ENCODE peak calls at places on chromosome 9, in nine cellular contexts. One of them, this sample, is unnamed. For H3K36me3, the result is how much of the 10 kb centered on the place peaks cover.

GRCh38 chr9:2271426-2271825 is 256.3 kb downstream of the SMARCA2 start:
- DNase-seq in pancreas: no peak
- DNase-seq in hepatocyte: no peak
- DNase-seq in fibroblast of lung: peak
- DNase-seq in mesenchymal stem cell: no peak
- DNase-seq in CD8-positive, alpha-beta memory T cell: no peak
- DNase-seq in mesendoderm: peak
- DNase-seq in right atrium auricular region: no peak
- DNase-seq in bronchial epithelial cell: peak
- DNase-seq in this sample: no peak

GRCh38 chr9:23926378-23926777 is 100.3 kb upstream of the ELAVL2 start:
- DNase-seq in fibroblast of lung: no peak
- DNase-seq in CD8-positive, alpha-beta memory T cell: no peak
- DNase-seq in mesenchymal stem cell: no peak
- DNase-seq in right atrium auricular region: no peak
- DNase-seq in pancreas: no peak
- DNase-seq in mesendoderm: no peak
- DNase-seq in hepatocyte: no peak
- DNase-seq in bronchial epithelial cell: no peak
- DNase-seq in this sample: no peak

GRCh38 chr9:36396985-36397384 is 3.1 kb downstream of the RNF38 start:
- DNase-seq in CD8-positive, alpha-beta memory T cell: no peak
- DNase-seq in fibroblast of lung: peak
- DNase-seq in mesenchymal stem cell: peak
- DNase-seq in pancreas: no peak
- DNase-seq in hepatocyte: no peak
- DNase-seq in mesendoderm: no peak
- DNase-seq in right atrium auricular region: no peak
- DNase-seq in bronchial epithelial cell: peak
- DNase-seq in this sample: no peak

GRCh38 chr9:133489253-133490190 is 10.6 kb upstream of the SLC2A6 start:
- DNase-seq in mesenchymal stem cell: peak
- DNase-seq in hepatocyte: no peak
- DNase-seq in pancreas: no peak
- DNase-seq in bronchial epithelial cell: no peak
- DNase-seq in fibroblast of lung: peak
- DNase-seq in right atrium auricular region: no peak
- DNase-seq in CD8-positive, alpha-beta memory T cell: no peak
- DNase-seq in mesendoderm: no peak
- DNase-seq in this sample: no peak

GRCh38 chr9:122219856-122220672 is 8.7 kb downstream of the LHX6 start:
- DNase-seq in right atrium auricular region: no peak
- DNase-seq in pancreas: no peak
- DNase-seq in hepatocyte: no peak
- DNase-seq in bronchial epithelial cell: no peak
- DNase-seq in mesenchymal stem cell: no peak
- DNase-seq in mesendoderm: peak
- DNase-seq in fibroblast of lung: peak
- DNase-seq in CD8-positive, alpha-beta memory T cell: no peak
- DNase-seq in this sample: no peak

GRCh38 chr9:100315561-100315960 is 37.2 kb downstream of the TEX10 start:
- DNase-seq in right atrium auricular region: no peak
- DNase-seq in fibroblast of lung: no peak
- DNase-seq in mesendoderm: no peak
- DNase-seq in hepatocyte: no peak
- DNase-seq in CD8-positive, alpha-beta memory T cell: no peak
- DNase-seq in mesenchymal stem cell: no peak
- DNase-seq in pancreas: no peak
- DNase-seq in bronchial epithelial cell: no peak
- DNase-seq in this sample: no peak

GRCh38 chr9:118331622-118332045 is 627.4 kb downstream of the TLR4 start:
- DNase-seq in pancreas: no peak
- DNase-seq in CD8-positive, alpha-beta memory T cell: no peak
- DNase-seq in bronchial epithelial cell: peak
- DNase-seq in right atrium auricular region: peak
- DNase-seq in mesendoderm: no peak
- DNase-seq in hepatocyte: peak
- DNase-seq in fibroblast of lung: peak
- DNase-seq in mesenchymal stem cell: peak
- DNase-seq in this sample: no peak

GRCh38 chr9:72489986-72490385 is 31.4 kb upstream of the TMC1 start:
- DNase-seq in bronchial epithelial cell: no peak
- DNase-seq in hepatocyte: no peak
- DNase-seq in mesenchymal stem cell: no peak
- DNase-seq in right atrium auricular region: no peak
- DNase-seq in pancreas: no peak
- DNase-seq in CD8-positive, alpha-beta memory T cell: no peak
- DNase-seq in mesendoderm: no peak
- DNase-seq in fibroblast of lung: no peak
- DNase-seq in this sample: no peak

GRCh38 chr9:4344946-4345345 is 45.1 kb upstream of the GLIS3 start:
- DNase-seq in pancreas: no peak
- DNase-seq in CD8-positive, alpha-beta memory T cell: peak
- DNase-seq in hepatocyte: peak
- DNase-seq in mesenchymal stem cell: no peak
- DNase-seq in fibroblast of lung: no peak
- DNase-seq in mesendoderm: peak
- DNase-seq in right atrium auricular region: no peak
- DNase-seq in bronchial epithelial cell: peak
- DNase-seq in this sample: no peak

GRCh38 chr9:4674783-4675182 is 4.6 kb upstream of the CDC37L1 start:
- DNase-seq in bronchial epithelial cell: peak
- DNase-seq in pancreas: no peak
- DNase-seq in hepatocyte: peak
- DNase-seq in mesendoderm: no peak
- DNase-seq in CD8-positive, alpha-beta memory T cell: no peak
- DNase-seq in right atrium auricular region: no peak
- DNase-seq in mesenchymal stem cell: peak
- DNase-seq in fibroblast of lung: peak
- DNase-seq in this sample: peak

GRCh38 chr9:114757984-114758383 is 47.9 kb downstream of the TNFSF15 start:
- DNase-seq in mesenchymal stem cell: no peak
- DNase-seq in pancreas: no peak
- DNase-seq in right atrium auricular region: no peak
- DNase-seq in bronchial epithelial cell: no peak
- DNase-seq in CD8-positive, alpha-beta memory T cell: no peak
- DNase-seq in fibroblast of lung: no peak
- DNase-seq in hepatocyte: no peak
- DNase-seq in mesendoderm: no peak
- DNase-seq in this sample: no peak

GRCh38 chr9:112380102-112380581 is at the start of gene HSDL2:
- DNase-seq in mesenchymal stem cell: peak
- DNase-seq in fibroblast of lung: peak
- DNase-seq in right atrium auricular region: no peak
- DNase-seq in bronchial epithelial cell: peak
- DNase-seq in hepatocyte: peak
- DNase-seq in pancreas: no peak
- DNase-seq in CD8-positive, alpha-beta memory T cell: peak
- DNase-seq in mesendoderm: no peak
- DNase-seq in this sample: no peak

GRCh38 chr9:3492214-3492613 is 33.6 kb downstream of the RFX3 start:
- DNase-seq in mesendoderm: no peak
- DNase-seq in fibroblast of lung: no peak
- DNase-seq in CD8-positive, alpha-beta memory T cell: no peak
- DNase-seq in bronchial epithelial cell: no peak
- DNase-seq in pancreas: no peak
- DNase-seq in mesenchymal stem cell: no peak
- DNase-seq in right atrium auricular region: no peak
- DNase-seq in hepatocyte: no peak
- DNase-seq in this sample: no peak

GRCh38 chr9:125405938-125406811 is 144.5 kb downstream of the GAPVD1 start:
- DNase-seq in fibroblast of lung: no peak
- DNase-seq in pancreas: no peak
- DNase-seq in CD8-positive, alpha-beta memory T cell: no peak
- DNase-seq in mesendoderm: no peak
- DNase-seq in hepatocyte: no peak
- DNase-seq in bronchial epithelial cell: peak
- DNase-seq in right atrium auricular region: no peak
- DNase-seq in mesenchymal stem cell: peak
- DNase-seq in this sample: no peak

GRCh38 chr9:81984911-81985310 is 3.7 kb upstream of the SPATA31D1 start:
- DNase-seq in mesenchymal stem cell: no peak
- DNase-seq in right atrium auricular region: no peak
- DNase-seq in pancreas: no peak
- DNase-seq in hepatocyte: no peak
- DNase-seq in CD8-positive, alpha-beta memory T cell: no peak
- DNase-seq in bronchial epithelial cell: no peak
- DNase-seq in fibroblast of lung: peak
- DNase-seq in mesendoderm: no peak
- DNase-seq in this sample: no peak

GRCh38 chr9:108003551-108003950 is 514.0 kb upstream of the KLF4 start:
- DNase-seq in pancreas: no peak
- DNase-seq in fibroblast of lung: no peak
- DNase-seq in CD8-positive, alpha-beta memory T cell: no peak
- DNase-seq in mesenchymal stem cell: no peak
- DNase-seq in bronchial epithelial cell: no peak
- DNase-seq in mesendoderm: no peak
- DNase-seq in right atrium auricular region: no peak
- DNase-seq in hepatocyte: no peak
- DNase-seq in this sample: no peak

GRCh38 chr9:132365986-132366385 is 11.2 kb upstream of the SETX start:
- DNase-seq in mesendoderm: no peak
- DNase-seq in bronchial epithelial cell: no peak
- DNase-seq in hepatocyte: no peak
- DNase-seq in mesenchymal stem cell: no peak
- DNase-seq in fibroblast of lung: no peak
- DNase-seq in pancreas: no peak
- DNase-seq in CD8-positive, alpha-beta memory T cell: no peak
- DNase-seq in right atrium auricular region: no peak
- DNase-seq in this sample: no peak

GRCh38 chr9:970310-971002 is 6.0 kb upstream of the DMRT3 start:
- DNase-seq in bronchial epithelial cell: no peak
- DNase-seq in pancreas: no peak
- DNase-seq in CD8-positive, alpha-beta memory T cell: no peak
- DNase-seq in right atrium auricular region: no peak
- DNase-seq in hepatocyte: no peak
- DNase-seq in mesendoderm: peak
- DNase-seq in mesenchymal stem cell: no peak
- DNase-seq in fibroblast of lung: no peak
- DNase-seq in this sample: no peak

GRCh38 chr9:715743-716400 is 125.6 kb upstream of the DMRT1 start:
- DNase-seq in mesenchymal stem cell: no peak
- DNase-seq in fibroblast of lung: peak
- DNase-seq in CD8-positive, alpha-beta memory T cell: no peak
- DNase-seq in hepatocyte: no peak
- DNase-seq in pancreas: no peak
- DNase-seq in bronchial epithelial cell: no peak
- DNase-seq in mesendoderm: no peak
- DNase-seq in right atrium auricular region: no peak
- DNase-seq in this sample: no peak

GRCh38 chr9:86279839-86280238 is 2.5 kb downstream of the ISCA1 start:
- DNase-seq in mesendoderm: no peak
- DNase-seq in mesenchymal stem cell: no peak
- DNase-seq in fibroblast of lung: no peak
- DNase-seq in pancreas: no peak
- DNase-seq in bronchial epithelial cell: no peak
- DNase-seq in right atrium auricular region: no peak
- DNase-seq in hepatocyte: peak
- DNase-seq in CD8-positive, alpha-beta memory T cell: no peak
- DNase-seq in this sample: no peak

GRCh38 chr9:133693703-133694529 is 44.2 kb downstream of the SARDH start:
- DNase-seq in mesendoderm: no peak
- DNase-seq in pancreas: no peak
- DNase-seq in mesenchymal stem cell: no peak
- DNase-seq in right atrium auricular region: no peak
- DNase-seq in fibroblast of lung: no peak
- DNase-seq in bronchial epithelial cell: no peak
- DNase-seq in hepatocyte: no peak
- DNase-seq in CD8-positive, alpha-beta memory T cell: no peak
- DNase-seq in this sample: no peak

GRCh38 chr9:28212979-28213378 is 639.7 kb upstream of the C9orf72 start:
- DNase-seq in fibroblast of lung: peak
- DNase-seq in right atrium auricular region: no peak
- DNase-seq in CD8-positive, alpha-beta memory T cell: no peak
- DNase-seq in mesendoderm: peak
- DNase-seq in pancreas: no peak
- DNase-seq in mesenchymal stem cell: peak
- DNase-seq in hepatocyte: peak
- DNase-seq in bronchial epithelial cell: peak
- DNase-seq in this sample: peak

GRCh38 chr9:135812961-135813360 is 94.4 kb downstream of the CAMSAP1 start:
- DNase-seq in CD8-positive, alpha-beta memory T cell: no peak
- DNase-seq in mesendoderm: no peak
- DNase-seq in fibroblast of lung: no peak
- DNase-seq in right atrium auricular region: no peak
- DNase-seq in pancreas: no peak
- DNase-seq in bronchial epithelial cell: no peak
- DNase-seq in hepatocyte: no peak
- DNase-seq in mesenchymal stem cell: no peak
- DNase-seq in this sample: no peak
- H3K36me3 ChIP-seq in CD8-positive, alpha-beta memory T cell: under half
- H3K36me3 ChIP-seq in mesendoderm: under half
- H3K36me3 ChIP-seq in fibroblast of lung: under half
- H3K36me3 ChIP-seq in right atrium auricular region: half or more
- H3K36me3 ChIP-seq in pancreas: under half
- H3K36me3 ChIP-seq in bronchial epithelial cell: under half
- H3K36me3 ChIP-seq in hepatocyte: under half
- H3K36me3 ChIP-seq in mesenchymal stem cell: half or more
- H3K36me3 ChIP-seq in this sample: under half

GRCh38 chr9:94301577-94301976 is 26.9 kb downstream of the NUTM2F start:
- DNase-seq in bronchial epithelial cell: no peak
- DNase-seq in hepatocyte: no peak
- DNase-seq in fibroblast of lung: no peak
- DNase-seq in mesendoderm: no peak
- DNase-seq in CD8-positive, alpha-beta memory T cell: no peak
- DNase-seq in mesenchymal stem cell: no peak
- DNase-seq in right atrium auricular region: no peak
- DNase-seq in pancreas: no peak
- DNase-seq in this sample: no peak
- H3K36me3 ChIP-seq in bronchial epithelial cell: under half
- H3K36me3 ChIP-seq in hepatocyte: under half
- H3K36me3 ChIP-seq in fibroblast of lung: under half
- H3K36me3 ChIP-seq in mesendoderm: under half
- H3K36me3 ChIP-seq in CD8-positive, alpha-beta memory T cell: under half
- H3K36me3 ChIP-seq in mesenchymal stem cell: under half
- H3K36me3 ChIP-seq in right atrium auricular region: under half
- H3K36me3 ChIP-seq in pancreas: under half
- H3K36me3 ChIP-seq in this sample: under half

DNA sequence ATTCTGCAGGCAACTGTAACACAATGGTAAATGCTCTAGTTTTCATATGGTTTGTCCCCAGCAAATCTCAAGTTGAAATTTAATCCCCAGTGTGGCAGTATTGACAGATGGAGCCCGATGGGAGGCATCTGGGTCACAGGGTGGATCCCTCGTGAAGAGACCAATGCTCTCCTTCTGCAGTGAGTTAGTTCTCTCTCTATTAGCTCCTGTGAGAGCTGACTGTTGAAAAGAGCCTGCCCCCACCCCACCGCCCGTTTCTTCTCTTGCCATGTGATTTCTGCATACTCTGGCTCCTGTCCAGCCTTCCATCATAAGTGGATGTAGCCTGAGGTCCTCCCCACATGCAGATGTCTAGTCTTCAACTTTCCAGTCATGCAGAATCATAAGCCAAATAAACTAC is 27.0 kb downstream of the IARS1 start:
- DNase-seq in mesenchymal stem cell: no peak
- DNase-seq in mesendoderm: no peak
- DNase-seq in CD8-positive, alpha-beta memory T cell: no peak
- DNase-seq in fibroblast of lung: peak
- DNase-seq in bronchial epithelial cell: no peak
- DNase-seq in hepatocyte: no peak
- DNase-seq in pancreas: no peak
- DNase-seq in right atrium auricular region: no peak
- DNase-seq in this sample: no peak
- H3K36me3 ChIP-seq in mesenchymal stem cell: half or more
- H3K36me3 ChIP-seq in mesendoderm: under half
- H3K36me3 ChIP-seq in CD8-positive, alpha-beta memory T cell: half or more
- H3K36me3 ChIP-seq in fibroblast of lung: under half
- H3K36me3 ChIP-seq in bronchial epithelial cell: under half
- H3K36me3 ChIP-seq in hepatocyte: under half
- H3K36me3 ChIP-seq in pancreas: under half
- H3K36me3 ChIP-seq in right atrium auricular region: half or more
- H3K36me3 ChIP-seq in this sample: under half

GRCh38 chr9:37433754-37434435 is 11.4 kb downstream of the GRHPR start:
- DNase-seq in CD8-positive, alpha-beta memory T cell: no peak
- DNase-seq in hepatocyte: no peak
- DNase-seq in pancreas: no peak
- DNase-seq in fibroblast of lung: peak
- DNase-seq in bronchial epithelial cell: no peak
- DNase-seq in right atrium auricular region: no peak
- DNase-seq in mesendoderm: peak
- DNase-seq in mesenchymal stem cell: no peak
- DNase-seq in this sample: no peak
- H3K36me3 ChIP-seq in CD8-positive, alpha-beta memory T cell: under half
- H3K36me3 ChIP-seq in hepatocyte: under half
- H3K36me3 ChIP-seq in pancreas: under half
- H3K36me3 ChIP-seq in fibroblast of lung: under half
- H3K36me3 ChIP-seq in bronchial epithelial cell: under half
- H3K36me3 ChIP-seq in right atrium auricular region: half or more
- H3K36me3 ChIP-seq in mesendoderm: under half
- H3K36me3 ChIP-seq in mesenchymal stem cell: half or more
- H3K36me3 ChIP-seq in this sample: under half